ENCODE peak calls at places on chromosomes 2 and 18, in nine cellular contexts. One of them, this sample, is unnamed.

GRCh38 chr2:30029804-30030203 is 108.4 kb upstream of the ALK start:
- DNase-seq in glomerular endothelial cell: no peak
- DNase-seq in HEK293T: no peak
- DNase-seq in astrocyte: no peak
- DNase-seq in spleen: no peak
- DNase-seq in EL: no peak
- DNase-seq in activated B cell treated with CpG ODN at 0.5 μM for 24 hours: no peak
- DNase-seq in heart right ventricle: no peak
- DNase-seq in mesendoderm: no peak
- DNase-seq in this sample: no peak

GRCh38 chr18:37710731-37711130 is 145.1 kb upstream of the CELF4 start:
- DNase-seq in glomerular endothelial cell: no peak
- DNase-seq in HEK293T: no peak
- DNase-seq in astrocyte: no peak
- DNase-seq in spleen: no peak
- DNase-seq in EL: no peak
- DNase-seq in activated B cell treated with CpG ODN at 0.5 μM for 24 hours: no peak
- DNase-seq in heart right ventricle: no peak
- DNase-seq in mesendoderm: no peak
- DNase-seq in this sample: no peak

GRCh38 chr2:213238753-213239591 is 45.3 kb upstream of the SPAG16 start:
- DNase-seq in glomerular endothelial cell: no peak
- DNase-seq in HEK293T: no peak
- DNase-seq in astrocyte: peak; percentile 95
- DNase-seq in spleen: no peak
- DNase-seq in EL: peak; percentile 92
- DNase-seq in activated B cell treated with CpG ODN at 0.5 μM for 24 hours: no peak
- DNase-seq in heart right ventricle: no peak
- DNase-seq in mesendoderm: no peak
- DNase-seq in this sample: no peak

GRCh38 chr2:98530114-98530513 is 78.2 kb downstream of the COA5 start:
- DNase-seq in glomerular endothelial cell: no peak
- DNase-seq in HEK293T: no peak
- DNase-seq in astrocyte: no peak
- DNase-seq in spleen: no peak
- DNase-seq in EL: no peak
- DNase-seq in activated B cell treated with CpG ODN at 0.5 μM for 24 hours: no peak
- DNase-seq in heart right ventricle: no peak
- DNase-seq in mesendoderm: no peak
- DNase-seq in this sample: no peak

GRCh38 chr2:102114290-102114721 is 28.2 kb upstream of the IL1R1 start:
- DNase-seq in glomerular endothelial cell: no peak
- DNase-seq in HEK293T: no peak
- DNase-seq in astrocyte: peak; percentile 100
- DNase-seq in spleen: no peak
- DNase-seq in EL: peak; percentile 82
- DNase-seq in activated B cell treated with CpG ODN at 0.5 μM for 24 hours: no peak
- DNase-seq in heart right ventricle: no peak
- DNase-seq in mesendoderm: peak; percentile 30
- DNase-seq in this sample: no peak

GRCh38 chr2:65922794-65923193 is 490.4 kb upstream of the SPRED2 start:
- DNase-seq in glomerular endothelial cell: no peak
- DNase-seq in HEK293T: no peak
- DNase-seq in astrocyte: no peak
- DNase-seq in spleen: no peak
- DNase-seq in EL: peak; percentile 15
- DNase-seq in activated B cell treated with CpG ODN at 0.5 μM for 24 hours: no peak
- DNase-seq in heart right ventricle: no peak
- DNase-seq in mesendoderm: no peak
- DNase-seq in this sample: no peak

GRCh38 chr2:234848578-234848977 is 103.2 kb upstream of the SH3BP4 start:
- DNase-seq in glomerular endothelial cell: no peak
- DNase-seq in HEK293T: no peak
- DNase-seq in astrocyte: no peak
- DNase-seq in spleen: no peak
- DNase-seq in EL: no peak
- DNase-seq in activated B cell treated with CpG ODN at 0.5 μM for 24 hours: no peak
- DNase-seq in heart right ventricle: no peak
- DNase-seq in mesendoderm: no peak
- DNase-seq in this sample: no peak

GRCh38 chr2:234026111-234026510 is 24.4 kb upstream of the SPP2 start:
- DNase-seq in glomerular endothelial cell: no peak
- DNase-seq in HEK293T: no peak
- DNase-seq in astrocyte: peak; percentile 67
- DNase-seq in spleen: no peak
- DNase-seq in EL: peak; percentile 37
- DNase-seq in activated B cell treated with CpG ODN at 0.5 μM for 24 hours: no peak
- DNase-seq in heart right ventricle: no peak
- DNase-seq in mesendoderm: no peak
- DNase-seq in this sample: no peak

GRCh38 chr18:3579701-3580100 is 129.7 kb downstream of the TGIF1 start:
- DNase-seq in glomerular endothelial cell: peak; percentile 78
- DNase-seq in HEK293T: no peak
- DNase-seq in astrocyte: peak; percentile 98
- DNase-seq in spleen: no peak
- DNase-seq in EL: peak; percentile 86
- DNase-seq in activated B cell treated with CpG ODN at 0.5 μM for 24 hours: no peak
- DNase-seq in heart right ventricle: no peak
- DNase-seq in mesendoderm: no peak
- DNase-seq in this sample: no peak

GRCh38 chr2:10810175-10811161 is 2.1 kb downstream of the PDIA6 start:
- DNase-seq in glomerular endothelial cell: no peak
- DNase-seq in HEK293T: no peak
- DNase-seq in astrocyte: peak; percentile 35
- DNase-seq in spleen: no peak
- DNase-seq in EL: peak; percentile 22
- DNase-seq in activated B cell treated with CpG ODN at 0.5 μM for 24 hours: no peak
- DNase-seq in heart right ventricle: no peak
- DNase-seq in mesendoderm: no peak
- DNase-seq in this sample: no peak

GRCh38 chr2:128199141-128199540 is 108.1 kb downstream of the UGGT1 start:
- DNase-seq in glomerular endothelial cell: no peak
- DNase-seq in HEK293T: no peak
- DNase-seq in astrocyte: no peak
- DNase-seq in spleen: no peak
- DNase-seq in EL: no peak
- DNase-seq in activated B cell treated with CpG ODN at 0.5 μM for 24 hours: no peak
- DNase-seq in heart right ventricle: no peak
- DNase-seq in mesendoderm: no peak
- DNase-seq in this sample: no peak

GRCh38 chr2:107553534-107553933 is 273.2 kb upstream of the RGPD4 start:
- DNase-seq in glomerular endothelial cell: no peak
- DNase-seq in HEK293T: no peak
- DNase-seq in astrocyte: peak; percentile 25
- DNase-seq in spleen: no peak
- DNase-seq in EL: no peak
- DNase-seq in activated B cell treated with CpG ODN at 0.5 μM for 24 hours: no peak
- DNase-seq in heart right ventricle: no peak
- DNase-seq in mesendoderm: no peak
- DNase-seq in this sample: no peak

GRCh38 chr2:214874694-214875093 is 65.2 kb upstream of the BARD1 start:
- DNase-seq in glomerular endothelial cell: no peak
- DNase-seq in HEK293T: no peak
- DNase-seq in astrocyte: no peak
- DNase-seq in spleen: no peak
- DNase-seq in EL: no peak
- DNase-seq in activated B cell treated with CpG ODN at 0.5 μM for 24 hours: no peak
- DNase-seq in heart right ventricle: no peak
- DNase-seq in mesendoderm: no peak
- DNase-seq in this sample: no peak

GRCh38 chr2:239326831-239327535 is 73.8 kb downstream of the HDAC4 start:
- DNase-seq in glomerular endothelial cell: no peak
- DNase-seq in HEK293T: no peak
- DNase-seq in astrocyte: peak; percentile 42
- DNase-seq in spleen: no peak
- DNase-seq in EL: no peak
- DNase-seq in activated B cell treated with CpG ODN at 0.5 μM for 24 hours: no peak
- DNase-seq in heart right ventricle: peak; percentile 3
- DNase-seq in mesendoderm: no peak
- DNase-seq in this sample: peak; percentile 86

GRCh38 chr18:63979409-63979908 is 9.6 kb downstream of the SERPINB8 start:
- DNase-seq in glomerular endothelial cell: peak; percentile 45
- DNase-seq in HEK293T: peak; percentile 39
- DNase-seq in astrocyte: peak; percentile 53
- DNase-seq in spleen: no peak
- DNase-seq in EL: peak; percentile 77
- DNase-seq in activated B cell treated with CpG ODN at 0.5 μM for 24 hours: no peak
- DNase-seq in heart right ventricle: peak; percentile 50
- DNase-seq in mesendoderm: peak; percentile 82
- DNase-seq in this sample: no peak

GRCh38 chr18:11115268-11115667 is 34.1 kb downstream of the PIEZO2 start:
- DNase-seq in glomerular endothelial cell: no peak
- DNase-seq in HEK293T: no peak
- DNase-seq in astrocyte: peak; percentile 16
- DNase-seq in spleen: no peak
- DNase-seq in EL: peak; percentile 74
- DNase-seq in activated B cell treated with CpG ODN at 0.5 μM for 24 hours: no peak
- DNase-seq in heart right ventricle: no peak
- DNase-seq in mesendoderm: no peak
- DNase-seq in this sample: no peak

GRCh38 chr2:176709541-176709951 is 440.3 kb downstream of the MTX2 start:
- DNase-seq in glomerular endothelial cell: no peak
- DNase-seq in HEK293T: no peak
- DNase-seq in astrocyte: no peak
- DNase-seq in spleen: no peak
- DNase-seq in EL: peak; percentile 2
- DNase-seq in activated B cell treated with CpG ODN at 0.5 μM for 24 hours: no peak
- DNase-seq in heart right ventricle: peak; percentile 41
- DNase-seq in mesendoderm: peak; percentile 24
- DNase-seq in this sample: no peak

GRCh38 chr2:171109020-171109419 is 51.7 kb downstream of the TLK1 start:
- DNase-seq in glomerular endothelial cell: no peak
- DNase-seq in HEK293T: no peak
- DNase-seq in astrocyte: no peak
- DNase-seq in spleen: no peak
- DNase-seq in EL: no peak
- DNase-seq in activated B cell treated with CpG ODN at 0.5 μM for 24 hours: no peak
- DNase-seq in heart right ventricle: no peak
- DNase-seq in mesendoderm: no peak
- DNase-seq in this sample: no peak

GRCh38 chr2:240889601-240890560 is 6.1 kb downstream of the MAB21L4 start:
- DNase-seq in glomerular endothelial cell: no peak
- DNase-seq in HEK293T: no peak
- DNase-seq in astrocyte: no peak
- DNase-seq in spleen: no peak
- DNase-seq in EL: no peak
- DNase-seq in activated B cell treated with CpG ODN at 0.5 μM for 24 hours: no peak
- DNase-seq in heart right ventricle: no peak
- DNase-seq in mesendoderm: no peak
- DNase-seq in this sample: no peak

GRCh38 chr2:217868911-217869334 is 133.9 kb downstream of the TNS1 start:
- DNase-seq in glomerular endothelial cell: no peak
- DNase-seq in HEK293T: no peak
- DNase-seq in astrocyte: peak; percentile 64
- DNase-seq in spleen: no peak
- DNase-seq in EL: peak; percentile 64
- DNase-seq in activated B cell treated with CpG ODN at 0.5 μM for 24 hours: no peak
- DNase-seq in heart right ventricle: no peak
- DNase-seq in mesendoderm: no peak
- DNase-seq in this sample: no peak

GRCh38 chr2:11342561-11343343 is 1.7 kb downstream of the ROCK2 start:
- DNase-seq in glomerular endothelial cell: no peak
- DNase-seq in HEK293T: no peak
- DNase-seq in astrocyte: peak; percentile 72
- DNase-seq in spleen: no peak
- DNase-seq in EL: peak; percentile 81
- DNase-seq in activated B cell treated with CpG ODN at 0.5 μM for 24 hours: no peak
- DNase-seq in heart right ventricle: no peak
- DNase-seq in mesendoderm: peak; percentile 32
- DNase-seq in this sample: no peak

GRCh38 chr2:101985793-101986164 is 6.0 kb upstream of the IL1R2 start:
- DNase-seq in glomerular endothelial cell: no peak
- DNase-seq in HEK293T: no peak
- DNase-seq in astrocyte: no peak
- DNase-seq in spleen: no peak
- DNase-seq in EL: no peak
- DNase-seq in activated B cell treated with CpG ODN at 0.5 μM for 24 hours: no peak
- DNase-seq in heart right ventricle: no peak
- DNase-seq in mesendoderm: no peak
- DNase-seq in this sample: no peak

GRCh38 chr2:62302763-62303435 is 107.0 kb downstream of the B3GNT2 start:
- DNase-seq in glomerular endothelial cell: no peak
- DNase-seq in HEK293T: no peak
- DNase-seq in astrocyte: no peak
- DNase-seq in spleen: peak; percentile 79
- DNase-seq in EL: no peak
- DNase-seq in activated B cell treated with CpG ODN at 0.5 μM for 24 hours: no peak
- DNase-seq in heart right ventricle: no peak
- DNase-seq in mesendoderm: no peak
- DNase-seq in this sample: no peak

GRCh38 chr2:6068441-6068935 is 376.3 kb downstream of the SOX11 start:
- DNase-seq in glomerular endothelial cell: no peak
- DNase-seq in HEK293T: no peak
- DNase-seq in astrocyte: no peak
- DNase-seq in spleen: no peak
- DNase-seq in EL: no peak
- DNase-seq in activated B cell treated with CpG ODN at 0.5 μM for 24 hours: no peak
- DNase-seq in heart right ventricle: no peak
- DNase-seq in mesendoderm: no peak
- DNase-seq in this sample: no peak

GRCh38 chr2:241733391-241734207 is 831 bp upstream of the D2HGDH start:
- DNase-seq in glomerular endothelial cell: no peak
- DNase-seq in HEK293T: no peak
- DNase-seq in astrocyte: no peak
- DNase-seq in spleen: peak; percentile 81
- DNase-seq in EL: no peak
- DNase-seq in activated B cell treated with CpG ODN at 0.5 μM for 24 hours: no peak
- DNase-seq in heart right ventricle: no peak
- DNase-seq in mesendoderm: no peak
- DNase-seq in this sample: no peak

GRCh38 chr2:179274749-179275148 is 10.1 kb upstream of the SESTD1 start:
- DNase-seq in glomerular endothelial cell: no peak
- DNase-seq in HEK293T: no peak
- DNase-seq in astrocyte: no peak
- DNase-seq in spleen: peak; percentile 76
- DNase-seq in EL: no peak
- DNase-seq in activated B cell treated with CpG ODN at 0.5 μM for 24 hours: no peak
- DNase-seq in heart right ventricle: no peak
- DNase-seq in mesendoderm: no peak
- DNase-seq in this sample: no peak

GRCh38 chr2:240136671-240137292 is 677 bp upstream of the COPS9 start:
- DNase-seq in glomerular endothelial cell: no peak
- DNase-seq in HEK293T: no peak
- DNase-seq in astrocyte: no peak
- DNase-seq in spleen: no peak
- DNase-seq in EL: no peak
- DNase-seq in activated B cell treated with CpG ODN at 0.5 μM for 24 hours: peak; percentile 40
- DNase-seq in heart right ventricle: no peak
- DNase-seq in mesendoderm: no peak
- DNase-seq in this sample: no peak

GRCh38 chr18:77765468-77765867 is 515.8 kb downstream of the GALR1 start:
- DNase-seq in glomerular endothelial cell: no peak
- DNase-seq in HEK293T: peak; percentile 29
- DNase-seq in astrocyte: no peak
- DNase-seq in spleen: no peak
- DNase-seq in EL: no peak
- DNase-seq in activated B cell treated with CpG ODN at 0.5 μM for 24 hours: no peak
- DNase-seq in heart right ventricle: no peak
- DNase-seq in mesendoderm: peak; percentile 56
- DNase-seq in this sample: no peak

GRCh38 chr18:51278045-51278649 is 80.7 kb upstream of the MEX3C start:
- DNase-seq in glomerular endothelial cell: peak; percentile 2
- DNase-seq in HEK293T: peak; percentile 39
- DNase-seq in astrocyte: no peak
- DNase-seq in spleen: no peak
- DNase-seq in EL: peak; percentile 19
- DNase-seq in activated B cell treated with CpG ODN at 0.5 μM for 24 hours: no peak
- DNase-seq in heart right ventricle: no peak
- DNase-seq in mesendoderm: peak; percentile 72
- DNase-seq in this sample: peak; percentile 64

GRCh38 chr2:197195591-197195990 is 115.0 kb downstream of the ANKRD44 start:
- DNase-seq in glomerular endothelial cell: no peak
- DNase-seq in HEK293T: no peak
- DNase-seq in astrocyte: no peak
- DNase-seq in spleen: no peak
- DNase-seq in EL: no peak
- DNase-seq in activated B cell treated with CpG ODN at 0.5 μM for 24 hours: no peak
- DNase-seq in heart right ventricle: no peak
- DNase-seq in mesendoderm: no peak
- DNase-seq in this sample: no peak

GRCh38 chr2:179569834-179570233 is 291.6 kb downstream of the ZNF385B start:
- DNase-seq in glomerular endothelial cell: no peak
- DNase-seq in HEK293T: no peak
- DNase-seq in astrocyte: peak; percentile 46
- DNase-seq in spleen: no peak
- DNase-seq in EL: peak; percentile 49
- DNase-seq in activated B cell treated with CpG ODN at 0.5 μM for 24 hours: no peak
- DNase-seq in heart right ventricle: no peak
- DNase-seq in mesendoderm: no peak
- DNase-seq in this sample: no peak